ENCODE peak calls at places on chromosomes 11 and 22, in ten cellular contexts. R, E, T, B, A, M, S, W, G and N are unnamed samples.
A peak's percentile ranks its signal among the peaks of the same experiment; 100 is the strongest.

GRCh38 chr11:125724125-125724524 is 22.0 kb upstream of the PATE1 start:
- DNase-seq in B (no peak), M (no peak), W (peak; percentile 4), R (no peak), S (no peak), E (no peak), G (peak; percentile 32), T (no peak), A (no peak), N (no peak)

GRCh38 chr11:113168358-113168757 is 146.0 kb upstream of the TTC12 start:
- DNase-seq in T (no peak), E (no peak), G (no peak), R (no peak), S (no peak), B (no peak), W (no peak), M (no peak), A (no peak), N (no peak)

GRCh38 chr11:119560291-119560690 is 137.3 kb upstream of the THY1 start:
- DNase-seq in T (no peak), R (no peak), G (no peak), S (no peak), E (no peak), A (no peak), M (no peak), W (no peak), B (no peak), N (no peak)

GRCh38 chr22:19810381-19811141 is 44.1 kb downstream of the GNB1L start:
- DNase-seq in W (no peak), E (no peak), S (no peak), B (no peak), G (no peak), R (no peak), T (no peak), M (no peak), A (peak; percentile 29), N (no peak)

GRCh38 chr11:128860571-128861361 is 6.3 kb downstream of the KCNJ1 start:
- DNase-seq in R (no peak), A (no peak), S (no peak), E (no peak), T (no peak), M (no peak), G (no peak), B (no peak), W (no peak), N (no peak)

GRCh38 chr22:48803993-48804810 is 1023.5 kb downstream of the BRD1 start:
- DNase-seq in W (no peak), R (no peak), B (no peak), M (peak; percentile 6), G (no peak), T (no peak), S (no peak), A (no peak), E (no peak), N (no peak)

GRCh38 chr11:20668844-20669832 is at the start of gene NELL1:
- DNase-seq in R (no peak), S (no peak), T (no peak), W (peak; percentile 4), A (no peak), G (peak; percentile 35), B (no peak), M (peak; percentile 28), E (no peak), N (no peak)

GRCh38 chr11:113446112-113446511 is 29.1 kb downstream of the DRD2 start:
- DNase-seq in G (no peak), M (no peak), W (no peak), A (no peak), R (no peak), T (no peak), E (no peak), S (no peak), B (no peak), N (no peak)

GRCh38 chr11:25734592-25735211 is 597.2 kb upstream of the ANO3 start:
- DNase-seq in R (no peak), B (no peak), A (no peak), W (peak; percentile 26), T (no peak), S (peak; percentile 7), G (no peak), E (no peak), M (no peak), N (no peak)

GRCh38 chr22:31871475-31871874 is 72.9 kb upstream of the YWHAH start:
- DNase-seq in W (no peak), T (no peak), M (no peak), E (no peak), R (no peak), S (no peak), G (no peak), A (no peak), B (no peak), N (no peak)

GRCh38 chr22:46359362-46359761 is 23.8 kb downstream of the TRMU start:
- DNase-seq in G (no peak), M (no peak), E (no peak), T (no peak), S (no peak), A (no peak), W (no peak), B (no peak), R (no peak), N (no peak)

GRCh38 chr11:103699216-103699615 is 337.2 kb upstream of the DDI1 start:
- DNase-seq in B (no peak), R (no peak), A (no peak), M (no peak), E (no peak), T (no peak), W (no peak), G (no peak), S (no peak), N (no peak)

GRCh38 chr11:47705722-47706121 is 9.4 kb downstream of the AGBL2 start:
- DNase-seq in B (no peak), A (no peak), S (no peak), G (no peak), W (no peak), E (no peak), R (no peak), M (no peak), T (no peak), N (no peak)

GRCh38 chr11:3177931-3178330 is 12.8 kb upstream of the OSBPL5 start:
- DNase-seq in E (no peak), W (no peak), R (no peak), B (no peak), A (no peak), G (no peak), T (no peak), M (no peak), S (no peak), N (no peak)